ENCODE peak calls at places on chromosomes 16 and 17, in four cellular contexts. One of them, this sample, is unnamed.
A peak's percentile ranks its signal among the peaks of the same experiment; 100 is the strongest.

GRCh38 chr17:71472809-71473789 is 647.7 kb upstream of the SOX9 start:
- DNase-seq in neural progenitor cell: peak; percentile 81
- DNase-seq in breast epithelium: no peak
- DNase-seq in ovary: no peak
- DNase-seq in this sample: no peak

GRCh38 chr16:84175351-84176081 is 11.3 kb downstream of the TAF1C start:
- DNase-seq in neural progenitor cell: peak; percentile 79
- DNase-seq in breast epithelium: peak; percentile 75
- DNase-seq in ovary: peak; percentile 51
- DNase-seq in this sample: no peak

GRCh38 chr16:30722443-30722842 is 23.5 kb downstream of the SRCAP start:
- DNase-seq in neural progenitor cell: no peak
- DNase-seq in breast epithelium: no peak
- DNase-seq in ovary: no peak
- DNase-seq in this sample: no peak

GRCh38 chr16:82695806-82696205 is 69.0 kb downstream of the CDH13 start:
- DNase-seq in neural progenitor cell: no peak
- DNase-seq in breast epithelium: no peak
- DNase-seq in ovary: no peak
- DNase-seq in this sample: no peak

GRCh38 chr17:77736207-77736600 is 222.3 kb upstream of the TNRC6C start:
- DNase-seq in neural progenitor cell: peak; percentile 38
- DNase-seq in breast epithelium: no peak
- DNase-seq in ovary: no peak
- DNase-seq in this sample: peak; percentile 64

GRCh38 chr16:8099586-8099985 is 490.7 kb downstream of the TMEM114 start:
- DNase-seq in neural progenitor cell: no peak
- DNase-seq in breast epithelium: no peak
- DNase-seq in ovary: no peak
- DNase-seq in this sample: no peak

GRCh38 chr16:74623214-74623842 is 16.4 kb upstream of the GLG1 start:
- DNase-seq in neural progenitor cell: peak; percentile 43
- DNase-seq in breast epithelium: no peak
- DNase-seq in ovary: no peak
- DNase-seq in this sample: no peak

GRCh38 chr16:3878610-3879009 is 1.9 kb downstream of the CREBBP start:
- DNase-seq in neural progenitor cell: no peak
- DNase-seq in breast epithelium: no peak
- DNase-seq in ovary: no peak
- DNase-seq in this sample: no peak

GRCh38 chr17:67248291-67248690 is 3.3 kb upstream of the HELZ start:
- DNase-seq in neural progenitor cell: no peak
- DNase-seq in breast epithelium: no peak
- DNase-seq in ovary: no peak
- DNase-seq in this sample: no peak

GRCh38 chr17:17382901-17383300 is 79.7 kb downstream of the NT5M start:
- DNase-seq in neural progenitor cell: no peak
- DNase-seq in breast epithelium: no peak
- DNase-seq in ovary: no peak
- DNase-seq in this sample: no peak

GRCh38 chr16:79218358-79218757 is 382.2 kb downstream of the MAF start:
- DNase-seq in neural progenitor cell: no peak
- DNase-seq in breast epithelium: no peak
- DNase-seq in ovary: no peak
- DNase-seq in this sample: no peak

GRCh38 chr17:48615963-48616718 is 1.0 kb upstream of the HOXB8 start:
- DNase-seq in neural progenitor cell: no peak
- DNase-seq in breast epithelium: no peak
- DNase-seq in ovary: no peak
- DNase-seq in this sample: no peak

GRCh38 chr16:20865420-20866126 is 34.6 kb downstream of the DCUN1D3 start:
- DNase-seq in neural progenitor cell: no peak
- DNase-seq in breast epithelium: no peak
- DNase-seq in ovary: no peak
- DNase-seq in this sample: no peak

GRCh38 chr16:15650019-15650697 is at the start of gene NDE1:
- DNase-seq in neural progenitor cell: peak; percentile 98
- DNase-seq in breast epithelium: peak; percentile 94
- DNase-seq in ovary: peak; percentile 91
- DNase-seq in this sample: peak; percentile 61

GRCh38 chr16:63890072-63890471 is 1231.8 kb downstream of the CDH11 start:
- DNase-seq in neural progenitor cell: no peak
- DNase-seq in breast epithelium: no peak
- DNase-seq in ovary: peak; percentile 14
- DNase-seq in this sample: no peak

GRCh38 chr17:39105705-39106104 is 45.7 kb downstream of the PLXDC1 start:
- DNase-seq in neural progenitor cell: no peak
- DNase-seq in breast epithelium: no peak
- DNase-seq in ovary: no peak
- DNase-seq in this sample: no peak

GRCh38 chr16:75351183-75351582 is 82.1 kb downstream of the CFDP1 start:
- DNase-seq in neural progenitor cell: no peak
- DNase-seq in breast epithelium: no peak
- DNase-seq in ovary: no peak
- DNase-seq in this sample: no peak

GRCh38 chr17:22266231-22266630 is 573.9 kb downstream of the KCNJ18 start:
- DNase-seq in neural progenitor cell: no peak
- DNase-seq in breast epithelium: no peak
- DNase-seq in ovary: no peak
- DNase-seq in this sample: no peak

GRCh38 chr16:82031116-82032084 is 3.7 kb upstream of the HSD17B2 start:
- DNase-seq in neural progenitor cell: peak; percentile 64
- DNase-seq in breast epithelium: no peak
- DNase-seq in ovary: no peak
- DNase-seq in this sample: no peak

GRCh38 chr16:20901441-20902112 is 1.0 kb downstream of the LYRM1 start:
- DNase-seq in neural progenitor cell: peak; percentile 54
- DNase-seq in breast epithelium: peak; percentile 73
- DNase-seq in ovary: peak; percentile 65
- DNase-seq in this sample: no peak

GRCh38 chr16:79595916-79596450 is 4.6 kb downstream of the MAF start:
- DNase-seq in neural progenitor cell: no peak
- DNase-seq in breast epithelium: no peak
- DNase-seq in ovary: no peak
- DNase-seq in this sample: no peak

GRCh38 chr17:77349976-77350830 is 209.4 kb downstream of the SEC14L1 start:
- DNase-seq in neural progenitor cell: no peak
- DNase-seq in breast epithelium: peak; percentile 27
- DNase-seq in ovary: peak; percentile 37
- DNase-seq in this sample: peak; percentile 49

GRCh38 chr16:64437706-64438329 is 684.0 kb downstream of the CDH11 start:
- DNase-seq in neural progenitor cell: no peak
- DNase-seq in breast epithelium: no peak
- DNase-seq in ovary: no peak
- DNase-seq in this sample: no peak

GRCh38 chr17:80594666-80595269 is 50.1 kb downstream of the RPTOR start:
- DNase-seq in neural progenitor cell: no peak
- DNase-seq in breast epithelium: no peak
- DNase-seq in ovary: no peak
- DNase-seq in this sample: no peak

GRCh38 chr17:32899240-32900013 is 22.5 kb upstream of the MYO1D start:
- DNase-seq in neural progenitor cell: no peak
- DNase-seq in breast epithelium: no peak
- DNase-seq in ovary: no peak
- DNase-seq in this sample: no peak
- H3K4me3 ChIP-seq in neural progenitor cell: no peak overlapping the region
- H3K4me3 ChIP-seq in breast epithelium: no peak overlapping the region
- H3K4me3 ChIP-seq in ovary: no peak overlapping the region
- H3K4me3 ChIP-seq in this sample: no peak overlapping the region

GRCh38 chr17:57519199-57519598 is 225.9 kb downstream of the CCDC182 start:
- DNase-seq in neural progenitor cell: no peak
- DNase-seq in breast epithelium: no peak
- DNase-seq in ovary: no peak
- DNase-seq in this sample: no peak

GRCh38 chr17:57518587-57519118 is 226.4 kb downstream of the CCDC182 start:
- DNase-seq in neural progenitor cell: peak; percentile 44
- DNase-seq in breast epithelium: no peak
- DNase-seq in ovary: no peak
- DNase-seq in this sample: no peak

GRCh38 chr17:57521606-57522435 is 223.3 kb downstream of the CCDC182 start:
- DNase-seq in neural progenitor cell: no peak
- DNase-seq in breast epithelium: no peak
- DNase-seq in ovary: no peak
- DNase-seq in this sample: no peak

GRCh38 chr17:57517519-57518342 is 227.4 kb downstream of the CCDC182 start:
- DNase-seq in neural progenitor cell: no peak
- DNase-seq in breast epithelium: no peak
- DNase-seq in ovary: no peak
- DNase-seq in this sample: no peak

GRCh38 chr17:57519800-57520199 is 225.3 kb downstream of the CCDC182 start:
- DNase-seq in neural progenitor cell: no peak
- DNase-seq in breast epithelium: no peak
- DNase-seq in ovary: peak; percentile 9
- DNase-seq in this sample: no peak
- H3K4me1 ChIP-seq in neural progenitor cell: peaks cover 47% of the 10 kb centered on the region
- H3K4me1 ChIP-seq in breast epithelium: no peaks in the 10 kb centered on the region
- H3K4me1 ChIP-seq in ovary: peaks cover 9% of the 10 kb centered on the region
- H3K4me1 ChIP-seq in this sample: peaks cover 6% of the 10 kb centered on the region

GRCh38 chr16:85615014-85615851 is 2.1 kb downstream of the GSE1 start:
- DNase-seq in neural progenitor cell: peak; percentile 86
- DNase-seq in breast epithelium: peak; percentile 93
- DNase-seq in ovary: no peak
- DNase-seq in this sample: no peak
- H3K4me3 ChIP-seq in neural progenitor cell: peak overlapping the region; percentile 73
- H3K4me3 ChIP-seq in breast epithelium: peak overlapping the region; percentile 70
- H3K4me3 ChIP-seq in ovary: no peak overlapping the region
- H3K4me3 ChIP-seq in this sample: peak overlapping the region; percentile 23

GRCh38 chr17:65039349-65039988 is 17.1 kb downstream of the GNA13 start:
- DNase-seq in neural progenitor cell: no peak
- DNase-seq in breast epithelium: no peak
- DNase-seq in ovary: no peak
- DNase-seq in this sample: no peak
- H3K4me1 ChIP-seq in neural progenitor cell: no peaks in the 10 kb centered on the region
- H3K4me1 ChIP-seq in breast epithelium: no peaks in the 10 kb centered on the region
- H3K4me1 ChIP-seq in ovary: peaks cover 30% of the 10 kb centered on the region
- H3K4me1 ChIP-seq in this sample: no peaks in the 10 kb centered on the region

DNA sequence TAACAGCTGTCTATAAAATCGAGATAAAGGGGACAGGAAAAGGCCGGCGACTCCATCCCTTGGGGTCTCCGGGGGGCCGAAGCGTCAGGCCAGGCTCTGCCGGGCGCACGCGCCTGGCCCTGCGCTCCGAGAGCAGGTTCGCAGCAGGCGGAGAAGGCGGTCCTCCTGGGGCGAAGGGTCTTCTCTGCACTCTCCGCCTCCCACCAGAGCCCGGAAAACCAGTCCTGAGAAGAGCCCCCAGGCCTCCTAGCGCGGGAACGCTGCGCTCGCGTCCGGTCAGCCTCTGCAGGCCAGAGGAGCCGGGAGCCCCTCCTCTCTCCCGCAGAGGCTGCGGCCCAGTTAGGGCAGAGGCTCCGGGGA is 5.1 kb downstream of the FOXF1 start:
- DNase-seq in neural progenitor cell: peak; percentile 80
- DNase-seq in breast epithelium: no peak
- DNase-seq in ovary: no peak
- DNase-seq in this sample: no peak
- H3K4me3 ChIP-seq in neural progenitor cell: peak overlapping the region; percentile 27
- H3K4me3 ChIP-seq in breast epithelium: no peak overlapping the region
- H3K4me3 ChIP-seq in ovary: peak overlapping the region; percentile 17
- H3K4me3 ChIP-seq in this sample: no peak overlapping the region

GRCh38 chr17:2211661-2212327 is 91.8 kb downstream of the SMG6 start:
- DNase-seq in neural progenitor cell: no peak
- DNase-seq in breast epithelium: no peak
- DNase-seq in ovary: no peak
- DNase-seq in this sample: no peak

GRCh38 chr17:2214047-2214717 is 89.4 kb downstream of the SMG6 start:
- DNase-seq in neural progenitor cell: peak; percentile 43
- DNase-seq in breast epithelium: no peak
- DNase-seq in ovary: peak; percentile 59
- DNase-seq in this sample: peak; percentile 86

GRCh38 chr17:2213291-2213960 is 90.2 kb downstream of the SMG6 start:
- DNase-seq in neural progenitor cell: no peak
- DNase-seq in breast epithelium: no peak
- DNase-seq in ovary: no peak
- DNase-seq in this sample: no peak

GRCh38 chr17:2210726-2211125 is 92.9 kb downstream of the SMG6 start:
- DNase-seq in neural progenitor cell: peak; percentile 64
- DNase-seq in breast epithelium: no peak
- DNase-seq in ovary: no peak
- DNase-seq in this sample: no peak

DNA sequence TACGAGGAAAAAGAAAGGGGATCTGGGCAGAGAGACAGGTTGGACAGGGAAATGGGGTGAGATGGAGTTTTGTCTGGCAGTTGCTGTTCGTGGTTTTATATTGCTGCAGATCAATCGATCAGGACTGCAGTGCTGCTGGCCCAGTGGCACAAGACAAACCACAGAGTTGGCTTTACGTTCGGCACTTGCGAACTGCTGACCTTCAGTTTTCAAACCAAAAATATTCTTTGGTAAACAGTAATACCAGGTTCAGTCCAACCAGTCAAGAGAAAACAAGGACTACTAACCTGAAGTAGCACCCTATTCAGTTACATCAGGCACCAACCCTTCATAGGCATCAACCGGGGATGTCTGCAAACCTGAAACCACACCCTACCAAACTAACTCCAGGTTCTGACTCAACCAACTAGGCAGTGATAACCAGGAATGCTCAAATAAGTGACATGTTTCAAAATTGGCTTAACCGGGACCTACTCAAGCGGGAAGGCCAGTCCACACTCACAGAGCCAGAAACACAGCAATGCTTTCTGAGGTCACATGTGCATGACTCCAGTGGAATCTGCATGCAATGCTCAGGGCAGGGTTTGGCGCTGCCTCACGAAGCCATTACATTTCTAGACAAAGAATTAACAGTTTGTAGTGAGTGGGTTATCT is 91.1 kb downstream of the SMG6 start:
- DNase-seq in neural progenitor cell: no peak
- DNase-seq in breast epithelium: no peak
- DNase-seq in ovary: no peak
- DNase-seq in this sample: peak; percentile 37
- H3K4me1 ChIP-seq in neural progenitor cell: peaks cover 57% of the 10 kb centered on the region
- H3K4me1 ChIP-seq in breast epithelium: peaks cover 17% of the 10 kb centered on the region
- H3K4me1 ChIP-seq in ovary: peaks cover 21% of the 10 kb centered on the region
- H3K4me1 ChIP-seq in this sample: peaks cover 18% of the 10 kb centered on the region

DNA sequence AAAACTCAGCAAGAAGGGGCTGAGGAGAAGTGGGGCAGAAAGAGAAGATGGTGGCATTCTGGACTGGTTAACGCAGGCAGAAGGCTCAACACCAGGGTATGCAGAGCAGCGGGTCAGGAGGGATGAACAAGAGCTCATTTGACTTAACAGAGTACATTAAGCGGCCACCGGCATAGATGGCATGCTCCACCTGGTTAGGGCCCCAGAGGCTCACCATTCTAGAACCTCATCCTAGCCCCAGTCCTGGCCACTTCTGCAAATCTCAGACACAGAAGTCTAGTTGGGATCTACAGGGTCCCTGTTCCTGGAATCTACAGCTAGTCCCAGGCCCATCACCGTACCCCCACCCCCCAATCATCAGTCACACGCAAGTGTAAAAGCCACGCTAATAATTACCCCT is 1.7 kb upstream of the MYO1C start:
- DNase-seq in neural progenitor cell: no peak
- DNase-seq in breast epithelium: no peak
- DNase-seq in ovary: no peak
- DNase-seq in this sample: no peak
- H3K4me3 ChIP-seq in neural progenitor cell: no peak overlapping the region
- H3K4me3 ChIP-seq in breast epithelium: no peak overlapping the region
- H3K4me3 ChIP-seq in ovary: no peak overlapping the region
- H3K4me3 ChIP-seq in this sample: no peak overlapping the region